ENCODE peak calls at places on chromosomes 3 and 15, in six cellular contexts. O, J, Z, N, R and S are unnamed samples.

GRCh38 chr15:62050118-62050517 is 10.1 kb downstream of the VPS13C start:
- DNase-seq in O (no peak), J (no peak), Z (no peak), N (no peak), R (no peak), S (no peak)

GRCh38 chr3:186411994-186412393 is 50.0 kb upstream of the DGKG start:
- DNase-seq in O (no peak), J (no peak), Z (no peak), N (peak; percentile 82), R (no peak), S (no peak)

GRCh38 chr3:160629491-160629890 is 47.5 kb upstream of the ARL14 start:
- DNase-seq in O (no peak), J (no peak), Z (no peak), N (no peak), R (no peak), S (no peak)

GRCh38 chr15:34732430-34732829 is 22.4 kb downstream of the GJD2 start:
- DNase-seq in O (no peak), J (no peak), Z (no peak), N (peak; percentile 48), R (no peak), S (no peak)

GRCh38 chr3:137150825-137151224 is 193.0 kb downstream of the IL20RB start:
- DNase-seq in O (no peak), J (no peak), Z (no peak), N (no peak), R (no peak), S (no peak)

GRCh38 chr3:116254535-116254934 is 190.8 kb downstream of the LSAMP start:
- DNase-seq in O (no peak), J (peak; percentile 43), Z (no peak), N (no peak), R (no peak), S (no peak)

GRCh38 chr15:65379986-65380385 is 2.2 kb upstream of the IGDCC3 start:
- DNase-seq in O (no peak), J (no peak), Z (no peak), N (no peak), R (no peak), S (no peak)

GRCh38 chr3:31476209-31476608 is 56.5 kb upstream of the STT3B start:
- DNase-seq in O (no peak), J (no peak), Z (no peak), N (peak; percentile 14), R (no peak), S (no peak)

GRCh38 chr3:30289324-30289723 is 317.1 kb upstream of the TGFBR2 start:
- DNase-seq in O (no peak), J (no peak), Z (no peak), N (no peak), R (no peak), S (no peak)

GRCh38 chr3:57130426-57131209 is 34.5 kb downstream of the IL17RD start:
- DNase-seq in O (peak; percentile 55), J (no peak), Z (no peak), N (no peak), R (no peak), S (peak; percentile 21)

GRCh38 chr3:79846148-79846933 is 78.5 kb upstream of the ROBO1 start:
- DNase-seq in O (peak; percentile 19), J (no peak), Z (no peak), N (no peak), R (no peak), S (no peak)

GRCh38 chr3:40827942-40828688 is 303.4 kb downstream of the ZNF621 start:
- DNase-seq in O (peak; percentile 43), J (no peak), Z (peak; percentile 61), N (peak; percentile 76), R (no peak), S (peak; percentile 27)

GRCh38 chr3:35596611-35597010 is 42.7 kb upstream of the ARPP21 start:
- DNase-seq in O (no peak), J (no peak), Z (no peak), N (no peak), R (no peak), S (no peak)

GRCh38 chr3:21654241-21654640 is 96.8 kb downstream of the ZNF385D start:
- DNase-seq in O (no peak), J (peak; percentile 4), Z (no peak), N (no peak), R (no peak), S (no peak)

GRCh38 chr3:134667461-134667860 is 16.6 kb upstream of the KY start:
- DNase-seq in O (no peak), J (no peak), Z (no peak), N (no peak), R (no peak), S (no peak)

GRCh38 chr15:42602501-42602900 is 27.1 kb downstream of the STARD9 start:
- DNase-seq in O (peak; percentile 71), J (no peak), Z (no peak), N (no peak), R (no peak), S (no peak)

GRCh38 chr3:60268123-60268522 is 983.1 kb downstream of the FHIT start:
- DNase-seq in O (no peak), J (no peak), Z (no peak), N (no peak), R (no peak), S (no peak)

GRCh38 chr3:62134061-62134496 is 239.3 kb downstream of the FEZF2 start:
- DNase-seq in O (peak; percentile 30), J (peak; percentile 42), Z (peak; percentile 69), N (no peak), R (no peak), S (peak; percentile 79)

GRCh38 chr15:62985768-62986167 is 56.8 kb upstream of the TPM1 start:
- DNase-seq in O (no peak), J (peak; percentile 46), Z (no peak), N (no peak), R (no peak), S (no peak)

GRCh38 chr3:162338514-162338913 is 841.9 kb downstream of the OTOL1 start:
- DNase-seq in O (no peak), J (peak; percentile 3), Z (no peak), N (no peak), R (no peak), S (no peak)

GRCh38 chr3:72284485-72284884 is 499.5 kb upstream of the PROK2 start:
- DNase-seq in O (no peak), J (no peak), Z (no peak), N (no peak), R (no peak), S (no peak)

GRCh38 chr3:185716436-185717090 is 108.3 kb downstream of the IGF2BP2 start:
- DNase-seq in O (no peak), J (no peak), Z (no peak), N (no peak), R (no peak), S (no peak)

GRCh38 chr15:81195339-81195864 is 1.3 kb upstream of the IL16 start:
- DNase-seq in O (no peak), J (no peak), Z (no peak), N (no peak), R (no peak), S (no peak)

GRCh38 chr15:94476681-94477080 is 245.3 kb downstream of the MCTP2 start:
- DNase-seq in O (no peak), J (no peak), Z (no peak), N (no peak), R (no peak), S (no peak)

GRCh38 chr15:100842756-100843730 is 36.6 kb upstream of the ALDH1A3 start:
- DNase-seq in O (no peak), J (peak; percentile 93), Z (no peak), N (no peak), R (no peak), S (no peak)

GRCh38 chr3:167491626-167492025 is 17.8 kb upstream of the SERPINI2 start:
- DNase-seq in O (no peak), J (no peak), Z (no peak), N (no peak), R (no peak), S (no peak)
- H3K4me3 ChIP-seq in O (no peak overlapping the region), J (no peak overlapping the region), Z (no peak overlapping the region), N (no peak overlapping the region), R (no peak overlapping the region), S (no peak overlapping the region)

GRCh38 chr3:124856687-124857086 is 30.5 kb downstream of the ITGB5 start:
- DNase-seq in O (no peak), J (no peak), Z (no peak), N (no peak), R (no peak), S (no peak)
- H3K4me1 ChIP-seq in O (peaks cover 17% of the 10 kb centered on the region), J (peaks cover 74% of the 10 kb centered on the region), Z (peaks cover 10% of the 10 kb centered on the region), N (peaks cover 27% of the 10 kb centered on the region), R (no peaks in the 10 kb centered on the region), S (peaks cover 33% of the 10 kb centered on the region)

GRCh38 chr3:120452816-120453215 is 2.0 kb upstream of the FSTL1 start:
- DNase-seq in O (no peak), J (no peak), Z (no peak), N (no peak), R (no peak), S (no peak)

GRCh38 chr3:120450914-120451669 is at the start of gene FSTL1:
- DNase-seq in O (peak; percentile 65), J (peak; percentile 81), Z (peak; percentile 16), N (no peak), R (no peak), S (peak; percentile 73)

GRCh38 chr3:120450261-120450913 is 405 bp downstream of the FSTL1 start:
- DNase-seq in O (peak; percentile 57), J (peak; percentile 59), Z (no peak), N (peak; percentile 45), R (no peak), S (peak; percentile 55)

GRCh38 chr3:120449701-120450216 is 1.0 kb downstream of the FSTL1 start:
- DNase-seq in O (no peak), J (peak; percentile 92), Z (no peak), N (peak; percentile 33), R (no peak), S (no peak)

GRCh38 chr3:120451670-120452220 is 953 bp upstream of the FSTL1 start:
- DNase-seq in O (no peak), J (no peak), Z (no peak), N (no peak), R (no peak), S (no peak)
- H3K4me3 ChIP-seq in O (no peak overlapping the region), J (peak overlapping the region; percentile 88), Z (peak overlapping the region; percentile 66), N (no peak overlapping the region), R (no peak overlapping the region), S (peak overlapping the region; percentile 86)

DNA sequence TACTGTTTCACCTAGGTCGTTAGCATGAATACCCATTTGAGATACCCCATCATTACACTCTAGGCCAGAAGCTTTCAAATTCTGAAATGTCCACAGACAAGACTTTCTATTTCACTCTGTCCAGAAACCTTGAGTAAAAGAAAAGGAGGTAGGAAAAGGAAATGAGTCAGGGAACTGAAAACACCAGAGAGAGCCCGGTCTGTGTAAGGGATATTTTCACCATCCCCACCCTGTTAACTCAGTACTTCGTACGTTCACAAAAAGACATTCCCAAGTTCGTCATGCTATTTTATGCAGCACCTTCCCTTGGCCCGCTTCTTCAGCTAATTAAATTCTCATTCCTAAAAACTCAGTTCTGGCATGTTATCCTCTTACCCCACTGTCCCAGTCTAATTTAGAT is 89.4 kb upstream of the SOX2 start:
- DNase-seq in O (no peak), J (no peak), Z (no peak), N (peak; percentile 77), R (no peak), S (no peak)
- H3K4me1 ChIP-seq in O (no peaks in the 10 kb centered on the region), J (peaks cover 4% of the 10 kb centered on the region), Z (no peaks in the 10 kb centered on the region), N (peaks cover 32% of the 10 kb centered on the region), R (no peaks in the 10 kb centered on the region), S (peaks cover 6% of the 10 kb centered on the region)